ENCODE peak calls at places on chromosomes 13 and 19, in seven cellular contexts. P is H1, H is IMR-90, I is neuronal stem cell, G is mesendoderm, U is H9, O is mesenchymal stem cell. Y is an unnamed sample.
A peak's percentile ranks its signal among the peaks of the same experiment; 100 is the strongest.

GRCh38 chr13:45873491-45874360 is 22.2 kb upstream of the SIAH3 start:
- DNase-seq in U (no peak), I (no peak), G (peak; percentile 74), P (no peak), O (peak; percentile 16), H (no peak), Y (no peak)

GRCh38 chr13:100544866-100545683 is 43.5 kb downstream of the GGACT start:
- DNase-seq in P (no peak), U (no peak), I (no peak), O (no peak), G (no peak), H (no peak), Y (no peak)

GRCh38 chr19:19113040-19113541 is 25.2 kb downstream of the TMEM161A start:
- DNase-seq in H (peak; percentile 74), I (no peak), U (peak; percentile 84), P (no peak), O (peak; percentile 34), G (peak; percentile 54), Y (no peak)

GRCh38 chr19:38658462-38659306 is 11.2 kb downstream of the ACTN4 start:
- DNase-seq in H (peak; percentile 100), G (peak; percentile 78), O (peak; percentile 99), P (no peak), I (no peak), U (no peak), Y (peak; percentile 93)

GRCh38 chr19:406121-406711 is 2.7 kb downstream of the C2CD4C start:
- DNase-seq in G (no peak), P (no peak), U (peak; percentile 27), O (no peak), H (no peak), I (no peak), Y (no peak)

GRCh38 chr19:43806848-43807247 is 4.6 kb upstream of the LYPD5 start:
- DNase-seq in G (no peak), O (no peak), U (no peak), H (no peak), I (no peak), P (no peak), Y (no peak)

GRCh38 chr13:43206858-43207257 is 183.5 kb downstream of the DNAJC15 start:
- DNase-seq in H (no peak), P (no peak), U (no peak), G (no peak), I (no peak), O (no peak), Y (no peak)

GRCh38 chr13:21077360-21078353 is 16.3 kb upstream of the LATS2 start:
- DNase-seq in H (no peak), I (no peak), U (peak; percentile 38), O (no peak), P (no peak), G (no peak), Y (no peak)

GRCh38 chr19:604355-604754 is 14.7 kb downstream of the HCN2 start:
- DNase-seq in H (no peak), U (peak; percentile 31), O (no peak), G (peak; percentile 59), I (no peak), P (no peak), Y (no peak)

GRCh38 chr19:16266586-16266942 is 58.1 kb upstream of the KLF2 start:
- DNase-seq in O (no peak), P (no peak), H (no peak), I (no peak), U (no peak), G (no peak), Y (no peak)

GRCh38 chr19:3061214-3062161 is 807 bp downstream of the TLE5 start:
- DNase-seq in H (peak; percentile 17), O (no peak), G (no peak), U (no peak), I (no peak), P (no peak), Y (no peak)

GRCh38 chr19:5145521-5146511 is 176.9 kb downstream of the KDM4B start:
- DNase-seq in P (no peak), O (no peak), H (no peak), U (no peak), I (no peak), G (no peak), Y (no peak)

GRCh38 chr19:6164906-6165531 is 29.6 kb downstream of the ACSBG2 start:
- DNase-seq in G (no peak), O (no peak), P (no peak), U (no peak), I (no peak), H (no peak), Y (peak; percentile 2)

GRCh38 chr19:2302319-2303208 is 5.4 kb downstream of the LINGO3 start:
- DNase-seq in H (peak; percentile 65), P (no peak), U (peak; percentile 71), G (peak; percentile 52), I (peak; percentile 63), O (peak; percentile 45), Y (peak; percentile 39)

GRCh38 chr19:12112238-12112637 is 27.9 kb downstream of the ZNF20 start:
- DNase-seq in I (no peak), P (no peak), U (no peak), O (no peak), H (no peak), G (peak; percentile 54), Y (no peak)

GRCh38 chr19:4354282-4354681 is 10.9 kb downstream of the MPND start:
- DNase-seq in G (no peak), U (no peak), O (no peak), H (no peak), I (no peak), P (no peak), Y (no peak)

GRCh38 chr13:74562381-74562780 is 428.2 kb upstream of the KLF12 start:
- DNase-seq in H (peak; percentile 1), G (no peak), U (no peak), I (no peak), P (no peak), O (no peak), Y (no peak)

GRCh38 chr19:29812080-29812880 is 489 bp downstream of the CCNE1 start:
- DNase-seq in U (no peak), P (no peak), G (no peak), O (no peak), H (no peak), I (peak; percentile 17), Y (no peak)

DNA sequence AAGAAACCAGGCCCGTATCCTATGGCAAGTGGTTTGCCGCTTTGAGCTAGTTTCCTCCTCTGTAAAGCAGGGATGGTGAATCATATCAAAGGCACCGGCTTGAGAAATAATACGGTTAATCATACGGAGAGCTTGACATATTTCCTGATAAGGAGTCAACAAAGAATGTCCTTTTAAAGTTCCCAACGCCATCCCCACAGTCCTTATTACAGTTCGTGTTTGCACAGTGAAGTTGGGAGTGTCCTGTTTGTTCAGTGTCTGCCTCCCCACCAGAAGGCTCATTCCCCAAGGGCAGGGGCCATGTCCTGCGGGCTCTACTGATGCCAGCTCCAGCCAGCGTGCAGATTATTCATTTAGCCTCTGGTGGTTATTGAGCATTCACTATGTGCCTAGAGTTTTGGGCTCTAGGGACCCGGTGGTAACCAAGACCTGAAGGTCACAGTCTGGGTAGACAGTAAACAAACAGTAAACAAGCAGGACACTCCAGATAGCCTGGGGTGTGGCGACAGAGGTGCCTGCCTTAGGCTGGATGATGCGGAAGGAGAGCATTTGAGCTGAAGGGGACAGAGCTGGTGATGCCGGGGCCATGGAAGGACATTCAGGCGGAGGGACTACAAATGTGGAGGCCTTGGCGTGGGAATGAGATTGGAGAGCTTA is 6.3 kb downstream of the GRAMD1A start:
- DNase-seq in H (peak; percentile 77), G (no peak), U (no peak), O (peak; percentile 20), P (no peak), I (no peak), Y (peak; percentile 82)
- H2AK5ac ChIP-seq in H (peak overlapping the region; percentile 85), G (no peak overlapping the region), U (no peak overlapping the region), O (no peak overlapping the region), P (no peak overlapping the region), I (no peak overlapping the region), Y (no peak overlapping the region)

GRCh38 chr13:37565425-37565824 is 33.1 kb downstream of the POSTN start:
- DNase-seq in H (no peak), O (no peak), U (no peak), G (no peak), P (no peak), I (no peak), Y (no peak)

DNA sequence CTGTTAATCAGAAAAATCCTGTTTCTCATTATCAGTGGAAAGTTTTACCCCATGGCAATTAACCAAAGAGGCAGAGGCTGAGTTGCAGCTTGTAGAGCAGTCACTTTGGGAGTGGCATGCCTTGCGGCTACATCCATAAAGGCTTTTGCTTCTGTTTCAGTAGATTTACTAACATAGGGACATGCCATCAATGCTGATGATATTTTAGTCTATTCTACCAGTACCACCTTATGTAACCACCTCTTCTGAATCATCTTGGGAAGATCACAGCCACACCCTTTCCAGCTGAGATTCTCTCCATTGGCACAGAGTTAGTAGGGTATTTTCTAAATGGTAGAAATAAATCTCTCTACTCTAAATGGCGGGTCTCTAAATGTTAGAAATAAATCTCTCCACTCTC is 37.5 kb downstream of the POSTN start:
- DNase-seq in O (no peak), H (peak; percentile 0), I (no peak), U (no peak), G (no peak), P (no peak), Y (peak; percentile 36)
- H2AK5ac ChIP-seq in O (no peak overlapping the region), H (no peak overlapping the region), I (no peak overlapping the region), U (no peak overlapping the region), G (no peak overlapping the region), P (no peak overlapping the region), Y (no peak overlapping the region)

GRCh38 chr13:95541308-95541707 is 11.2 kb upstream of the CLDN10 start:
- DNase-seq in U (no peak), I (no peak), G (no peak), O (no peak), P (no peak), H (no peak), Y (no peak)
- H2AK5ac ChIP-seq in U (no peak overlapping the region), I (no peak overlapping the region), G (no peak overlapping the region), O (no peak overlapping the region), P (no peak overlapping the region), H (no peak overlapping the region), Y (no peak overlapping the region)

DNA sequence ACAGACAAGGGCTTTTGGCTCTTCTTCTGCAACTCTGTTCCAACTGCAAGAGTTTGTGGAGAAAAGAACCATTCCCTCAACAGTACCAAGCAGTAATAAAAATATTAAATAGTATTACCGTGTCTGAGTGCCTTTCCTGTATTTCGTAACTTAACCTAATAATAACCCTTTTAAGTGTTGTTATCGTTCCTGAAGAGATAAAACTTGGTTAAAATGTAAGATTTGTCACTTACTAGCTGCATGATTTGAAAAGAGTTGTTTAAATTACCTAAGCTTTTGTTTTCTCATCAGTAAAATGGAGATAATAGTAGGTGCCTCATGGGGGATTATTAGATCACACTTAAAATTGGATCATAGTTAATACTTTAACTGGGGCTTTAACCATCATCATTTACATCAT is 447.2 kb downstream of the GPC5 start:
- DNase-seq in G (no peak), I (no peak), P (no peak), U (no peak), H (no peak), O (no peak), Y (no peak)
- H2AK5ac ChIP-seq in G (no peak overlapping the region), I (no peak overlapping the region), P (no peak overlapping the region), U (no peak overlapping the region), H (no peak overlapping the region), O (no peak overlapping the region), Y (no peak overlapping the region)

GRCh38 chr19:32231020-32231419 is 114.4 kb upstream of the ZNF507 start:
- DNase-seq in U (no peak), P (no peak), I (no peak), O (no peak), H (no peak), G (no peak), Y (no peak)
- H2AK5ac ChIP-seq in U (no peak overlapping the region), P (no peak overlapping the region), I (no peak overlapping the region), O (no peak overlapping the region), H (no peak overlapping the region), G (no peak overlapping the region), Y (no peak overlapping the region)